ENCODE peak calls at places on chromosomes 12 and 14, in four cellular contexts. O, H, I and R are unnamed samples.

GRCh38 chr12:513446-513845 is 53.7 kb downstream of the B4GALNT3 start:
- DNase-seq in O (no peak), H (no peak), I (no peak), R (no peak)

GRCh38 chr12:78697817-78698415 is 166.7 kb upstream of the SYT1 start:
- DNase-seq in O (no peak), H (no peak), I (no peak), R (no peak)

GRCh38 chr12:119061208-119061796 is 80.0 kb downstream of the SRRM4 start:
- DNase-seq in O (peak), H (peak), I (no peak), R (no peak)

GRCh38 chr12:47079365-47079893 is at the start of gene PCED1B:
- DNase-seq in O (peak), H (peak), I (no peak), R (no peak)

GRCh38 chr14:53927171-53927570 is 29.5 kb downstream of the BMP4 start:
- DNase-seq in O (no peak), H (no peak), I (no peak), R (peak)

GRCh38 chr12:117279606-117280005 is 81.8 kb downstream of the NOS1 start:
- DNase-seq in O (no peak), H (no peak), I (no peak), R (no peak)

GRCh38 chr12:66014818-66015217 is 115.7 kb downstream of the LLPH start:
- DNase-seq in O (no peak), H (no peak), I (no peak), R (peak)

GRCh38 chr14:91401751-91402150 is 15.9 kb downstream of the CCDC88C start:
- DNase-seq in O (no peak), H (no peak), I (no peak), R (no peak)

GRCh38 chr12:1740161-1740948 is 49.5 kb downstream of the ADIPOR2 start:
- DNase-seq in O (no peak), H (no peak), I (no peak), R (no peak)

GRCh38 chr14:46782281-46782680 is 130.7 kb upstream of the RPL10L start:
- DNase-seq in O (no peak), H (no peak), I (no peak), R (no peak)

GRCh38 chr12:11716794-11717532 is 67.5 kb downstream of the ETV6 start:
- DNase-seq in O (no peak), H (no peak), I (no peak), R (no peak)

GRCh38 chr12:69107541-69107940 is 131.8 kb upstream of the CPSF6 start:
- DNase-seq in O (no peak), H (no peak), I (no peak), R (no peak)

GRCh38 chr14:60488175-60488574 is 2.3 kb upstream of the C14orf39 start:
- DNase-seq in O (no peak), H (no peak), I (no peak), R (no peak)
- TF ChIP-seq CTCF in O (peak), H (no peak), I (peak), R (no peak)

GRCh38 chr12:109880049-109880931 is at the start of gene GLTP:
- DNase-seq in O (peak), H (peak), I (peak), R (no peak)
- TF ChIP-seq CTCF in O (peak), H (peak), I (peak), R (peak)

GRCh38 chr12:114636723-114637480 is 47.1 kb downstream of the TBX3 start:
- DNase-seq in O (peak), H (no peak), I (peak), R (no peak)
- TF ChIP-seq CTCF in O (peak), H (no peak), I (peak), R (peak)

DNA sequence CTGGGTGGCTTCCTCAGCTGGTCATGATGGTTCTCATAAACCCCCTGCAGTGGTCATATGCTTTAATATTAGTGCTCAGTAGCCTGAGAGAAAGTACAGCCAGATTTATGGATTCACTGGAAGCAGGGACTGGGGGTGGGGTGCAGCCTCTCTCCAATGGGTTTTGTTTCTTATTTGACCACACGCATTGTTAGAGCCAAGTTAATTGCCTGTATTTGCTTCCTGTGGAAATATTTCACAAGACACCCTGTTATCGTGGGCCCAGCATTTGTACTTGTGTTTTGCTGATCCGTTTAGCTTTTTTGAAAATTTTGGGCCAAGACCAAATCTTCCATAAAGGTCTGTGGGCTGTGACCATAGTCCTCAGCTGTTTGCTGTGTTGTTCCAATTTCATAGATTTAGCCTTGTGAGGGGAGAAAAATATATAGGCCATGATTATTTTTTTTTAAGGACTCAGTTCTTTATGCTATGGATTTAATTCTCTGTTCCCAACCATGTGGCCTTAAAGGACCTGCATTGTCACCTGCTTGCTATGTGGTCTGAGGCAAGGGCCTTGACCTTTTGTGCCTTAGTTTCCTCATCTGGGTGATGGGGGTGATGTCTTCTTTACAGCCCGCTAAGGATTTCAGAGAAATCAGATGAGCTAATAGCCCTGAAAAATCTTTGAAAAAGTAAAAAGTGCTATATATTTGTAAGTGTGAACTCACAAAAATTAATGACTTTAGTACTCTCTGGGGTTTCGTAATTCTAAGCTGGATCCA is 370.3 kb downstream of the DPF3 start:
- DNase-seq in O (no peak), H (no peak), I (no peak), R (no peak)
- TF ChIP-seq CTCF in O (no peak), H (no peak), I (no peak), R (no peak)

GRCh38 chr12:14935031-14935430 is 3.3 kb downstream of the ERP27 start:
- DNase-seq in O (no peak), H (no peak), I (no peak), R (no peak)

GRCh38 chr12:14936224-14936861 is 2.0 kb downstream of the ERP27 start:
- DNase-seq in O (peak), H (no peak), I (no peak), R (no peak)

GRCh38 chr12:14937014-14937413 is 1.3 kb downstream of the ERP27 start:
- DNase-seq in O (no peak), H (no peak), I (no peak), R (no peak)

GRCh38 chr12:14938301-14938700 is at the start of gene ERP27:
- DNase-seq in O (no peak), H (no peak), I (no peak), R (no peak)

GRCh38 chr12:14937689-14938088 is 648 bp downstream of the ERP27 start:
- DNase-seq in O (no peak), H (no peak), I (no peak), R (no peak)
- TF ChIP-seq CTCF in O (no peak), H (no peak), I (no peak), R (peak)

GRCh38 chr12:67562513-67563287 is 85.8 kb upstream of the DYRK2 start:
- DNase-seq in O (no peak), H (no peak), I (no peak), R (no peak)
- TF ChIP-seq CTCF in O (no peak), H (no peak), I (no peak), R (no peak)

GRCh38 chr12:128969480-128970055 is 116.3 kb downstream of the GLT1D1 start:
- DNase-seq in O (peak), H (no peak), I (peak), R (no peak)
- TF ChIP-seq CTCF in O (peak), H (no peak), I (peak), R (no peak)

DNA sequence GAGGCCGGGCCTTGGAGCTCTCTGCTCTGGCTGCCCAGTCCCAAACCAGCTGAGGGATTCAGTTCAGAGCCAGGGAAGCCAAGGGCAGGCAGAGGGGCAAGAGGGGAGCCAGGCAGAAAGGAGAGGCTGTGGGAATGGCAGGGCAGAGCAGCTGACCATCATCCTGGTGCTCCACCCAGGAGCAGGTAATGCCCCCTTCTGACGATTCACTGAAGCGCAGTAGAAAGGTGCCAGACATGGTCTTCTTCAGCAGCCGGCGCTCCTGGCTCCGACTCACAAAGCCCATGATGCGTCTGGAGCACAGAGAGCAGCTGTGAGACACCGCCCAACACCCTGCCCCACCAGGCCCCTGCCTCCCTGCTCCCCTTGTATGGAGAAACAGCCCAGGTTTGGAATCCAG is 8.0 kb downstream of the IL23A start:
- DNase-seq in O (no peak), H (no peak), I (no peak), R (no peak)
- TF ChIP-seq CTCF in O (peak), H (no peak), I (no peak), R (no peak)

GRCh38 chr12:115660211-115660805 is 617.2 kb downstream of the MED13L start:
- DNase-seq in O (no peak), H (no peak), I (no peak), R (peak)

GRCh38 chr12:115659422-115659821 is 618.1 kb downstream of the MED13L start:
- DNase-seq in O (no peak), H (no peak), I (no peak), R (no peak)

GRCh38 chr12:115661103-115661502 is 616.4 kb downstream of the MED13L start:
- DNase-seq in O (no peak), H (no peak), I (no peak), R (no peak)

DNA sequence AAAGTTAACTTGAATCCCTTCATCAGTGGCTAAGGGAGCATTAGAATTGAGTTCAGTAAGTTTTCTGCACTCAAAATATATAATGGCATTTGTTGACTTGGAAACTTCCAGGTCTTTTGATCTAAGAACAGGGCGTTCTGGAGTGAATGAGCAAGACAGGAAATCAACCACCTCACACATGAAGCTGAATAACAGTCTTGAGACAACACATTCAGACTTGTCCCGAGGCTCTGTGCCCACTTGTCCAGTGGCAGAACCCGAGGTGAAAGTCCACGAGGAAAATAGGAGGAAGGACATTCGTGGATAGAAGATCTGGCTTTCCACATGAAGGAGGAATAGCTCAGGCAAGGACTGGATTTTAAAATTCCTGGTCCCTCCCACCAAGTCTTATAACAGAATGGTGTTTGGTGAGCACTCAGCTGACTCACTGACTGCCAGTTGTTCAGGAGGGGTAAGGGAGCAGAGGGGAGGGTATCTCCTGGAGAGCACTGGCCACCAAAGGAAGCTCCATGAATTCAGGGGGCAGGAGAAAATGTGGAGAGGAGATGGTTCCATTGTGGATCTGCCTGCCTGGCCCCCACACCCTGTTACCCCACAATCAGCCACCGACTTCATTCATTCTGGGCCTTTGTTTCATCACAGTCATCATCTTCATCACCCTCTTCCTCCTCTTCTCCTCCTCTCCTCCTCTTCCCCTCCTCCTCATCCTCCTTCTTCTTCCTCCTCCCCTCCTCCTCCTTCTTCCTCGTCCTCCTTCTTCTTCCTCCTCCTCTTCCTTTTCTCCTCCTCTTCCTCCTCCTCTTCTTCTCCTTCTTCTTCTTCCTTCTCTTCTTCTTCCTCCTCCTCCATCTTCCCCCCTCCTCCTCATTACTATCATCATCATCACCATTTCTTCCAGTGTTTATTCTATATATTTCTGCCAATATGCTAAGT is 620.1 kb downstream of the MED13L start:
- DNase-seq in O (no peak), H (no peak), I (no peak), R (no peak)
- TF ChIP-seq CTCF in O (no peak), H (no peak), I (no peak), R (no peak)